ENCODE peak calls at places on chromosomes 16 and 17, in five cellular contexts. W, I, D, U and R are unnamed samples.

GRCh38 chr17:33292981-33293867 is at the start of gene ASIC2:
- DNase-seq in I (no peak), U (peak; percentile 24), W (no peak), D (peak; percentile 91), R (peak; percentile 78)

GRCh38 chr17:30290696-30291570 is 811 bp downstream of the BLMH start:
- DNase-seq in I (peak; percentile 20), W (peak; percentile 48), U (peak; percentile 52), D (peak; percentile 85), R (peak; percentile 81)

GRCh38 chr17:32943647-32944191 is 15.8 kb downstream of the TMEM98 start:
- DNase-seq in W (peak; percentile 71), D (peak; percentile 50), U (no peak), I (peak; percentile 47), R (no peak)

GRCh38 chr16:75703341-75703740 is 2.1 kb upstream of the DUXB start:
- DNase-seq in U (no peak), I (peak; percentile 4), D (no peak), W (no peak), R (no peak)

GRCh38 chr16:85583491-85584181 is 29.5 kb upstream of the GSE1 start:
- DNase-seq in W (no peak), I (peak; percentile 43), D (no peak), U (no peak), R (no peak)

GRCh38 chr17:7204828-7205461 is 14.7 kb downstream of the DLG4 start:
- DNase-seq in U (peak; percentile 95), I (peak; percentile 79), W (peak; percentile 87), D (peak; percentile 99), R (peak; percentile 93)

GRCh38 chr17:12955521-12955920 is 62.3 kb downstream of the ELAC2 start:
- DNase-seq in W (no peak), D (no peak), U (no peak), I (no peak), R (no peak)

GRCh38 chr17:49637050-49637449 is 40.8 kb downstream of the SPOP start:
- DNase-seq in I (peak; percentile 58), D (no peak), W (no peak), U (no peak), R (no peak)

GRCh38 chr16:74570412-74571301 is 36.3 kb downstream of the GLG1 start:
- DNase-seq in I (no peak), W (no peak), D (no peak), U (no peak), R (no peak)

GRCh38 chr16:23453338-23454052 is 506 bp upstream of the COG7 start:
- DNase-seq in U (peak; percentile 29), W (no peak), D (no peak), I (no peak), R (no peak)

DNA sequence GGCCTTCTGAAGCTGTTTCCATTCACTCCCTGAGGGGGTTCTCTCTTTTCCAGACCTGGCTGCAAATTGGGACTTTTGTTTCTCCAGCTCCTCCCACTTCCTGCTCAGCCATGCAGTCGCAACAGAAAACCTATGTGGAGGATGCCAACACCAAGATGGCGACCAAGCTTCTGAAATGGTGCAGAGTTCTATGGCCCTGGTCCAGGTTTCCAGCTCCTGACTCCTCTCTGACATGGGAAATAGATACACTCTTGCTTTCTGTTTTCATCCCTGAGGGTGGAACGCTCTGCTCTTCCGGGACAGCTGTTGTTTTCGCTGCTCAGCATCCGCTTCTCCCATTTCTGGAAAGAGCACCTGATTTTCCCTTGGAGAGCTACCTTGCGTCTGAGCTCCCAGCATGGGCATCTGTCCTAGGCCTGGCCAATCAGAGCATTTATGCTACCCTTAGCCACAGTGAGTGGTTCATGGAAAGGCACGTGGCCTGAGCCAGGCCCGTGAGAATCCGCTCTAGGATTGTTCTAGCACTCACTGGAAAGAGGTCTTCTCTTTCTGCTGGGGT is 8.1 kb downstream of the GPRC5B start:
- DNase-seq in D (peak; percentile 63), I (no peak), U (no peak), W (no peak), R (no peak)
- H3K36me3 ChIP-seq in D (peaks cover 26% of the 10 kb centered on the region), I (peaks cover 8% of the 10 kb centered on the region), U (no peaks in the 10 kb centered on the region), W (peaks cover 2% of the 10 kb centered on the region), R (no peaks in the 10 kb centered on the region)

GRCh38 chr17:75245011-75245410 is 16.4 kb downstream of the GGA3 start:
- DNase-seq in W (no peak), U (no peak), I (no peak), D (no peak), R (no peak)
- H3K36me3 ChIP-seq in W (peaks cover 38% of the 10 kb centered on the region), U (no peaks in the 10 kb centered on the region), I (peaks cover 45% of the 10 kb centered on the region), D (peaks cover 50% of the 10 kb centered on the region), R (no peaks in the 10 kb centered on the region)

GRCh38 chr17:68355093-68355492 is 63.8 kb downstream of the ARSG start:
- DNase-seq in I (peak; percentile 81), W (no peak), D (no peak), U (no peak), R (no peak)

GRCh38 chr17:68356520-68356919 is 65.2 kb downstream of the ARSG start:
- DNase-seq in I (peak; percentile 34), D (no peak), U (no peak), W (peak; percentile 38), R (no peak)

GRCh38 chr17:68360198-68360597 is 68.9 kb downstream of the ARSG start:
- DNase-seq in D (peak; percentile 60), I (no peak), W (no peak), U (no peak), R (no peak)

GRCh38 chr17:68357886-68358285 is 66.6 kb downstream of the ARSG start:
- DNase-seq in U (no peak), D (no peak), W (no peak), I (no peak), R (no peak)

GRCh38 chr17:68356949-68357455 is 65.7 kb downstream of the ARSG start:
- DNase-seq in U (no peak), W (no peak), D (no peak), I (no peak), R (no peak)
- H3K36me3 ChIP-seq in U (no peaks in the 10 kb centered on the region), W (no peaks in the 10 kb centered on the region), D (no peaks in the 10 kb centered on the region), I (no peaks in the 10 kb centered on the region), R (no peaks in the 10 kb centered on the region)

GRCh38 chr17:47819475-47819874 is 2.1 kb downstream of the OSBPL7 start:
- DNase-seq in I (no peak), W (no peak), D (no peak), U (no peak), R (peak; percentile 13)
- H3K36me3 ChIP-seq in I (peaks cover 31% of the 10 kb centered on the region), W (peaks cover 31% of the 10 kb centered on the region), D (peaks cover 23% of the 10 kb centered on the region), U (no peaks in the 10 kb centered on the region), R (peaks cover 7% of the 10 kb centered on the region)

GRCh38 chr17:75848523-75849303 is 4.5 kb upstream of the UNC13D start:
- DNase-seq in U (peak; percentile 78), I (no peak), D (peak; percentile 99), W (peak; percentile 84), R (peak; percentile 78)

GRCh38 chr17:75849304-75849695 is 5.1 kb upstream of the UNC13D start:
- DNase-seq in U (no peak), I (no peak), W (no peak), D (no peak), R (no peak)

GRCh38 chr17:75845933-75846700 is 1.9 kb upstream of the UNC13D start:
- DNase-seq in U (no peak), W (no peak), I (no peak), D (no peak), R (peak; percentile 45)

GRCh38 chr17:75846701-75847594 is 2.7 kb upstream of the UNC13D start:
- DNase-seq in W (peak; percentile 91), U (no peak), D (no peak), I (no peak), R (no peak)

DNA sequence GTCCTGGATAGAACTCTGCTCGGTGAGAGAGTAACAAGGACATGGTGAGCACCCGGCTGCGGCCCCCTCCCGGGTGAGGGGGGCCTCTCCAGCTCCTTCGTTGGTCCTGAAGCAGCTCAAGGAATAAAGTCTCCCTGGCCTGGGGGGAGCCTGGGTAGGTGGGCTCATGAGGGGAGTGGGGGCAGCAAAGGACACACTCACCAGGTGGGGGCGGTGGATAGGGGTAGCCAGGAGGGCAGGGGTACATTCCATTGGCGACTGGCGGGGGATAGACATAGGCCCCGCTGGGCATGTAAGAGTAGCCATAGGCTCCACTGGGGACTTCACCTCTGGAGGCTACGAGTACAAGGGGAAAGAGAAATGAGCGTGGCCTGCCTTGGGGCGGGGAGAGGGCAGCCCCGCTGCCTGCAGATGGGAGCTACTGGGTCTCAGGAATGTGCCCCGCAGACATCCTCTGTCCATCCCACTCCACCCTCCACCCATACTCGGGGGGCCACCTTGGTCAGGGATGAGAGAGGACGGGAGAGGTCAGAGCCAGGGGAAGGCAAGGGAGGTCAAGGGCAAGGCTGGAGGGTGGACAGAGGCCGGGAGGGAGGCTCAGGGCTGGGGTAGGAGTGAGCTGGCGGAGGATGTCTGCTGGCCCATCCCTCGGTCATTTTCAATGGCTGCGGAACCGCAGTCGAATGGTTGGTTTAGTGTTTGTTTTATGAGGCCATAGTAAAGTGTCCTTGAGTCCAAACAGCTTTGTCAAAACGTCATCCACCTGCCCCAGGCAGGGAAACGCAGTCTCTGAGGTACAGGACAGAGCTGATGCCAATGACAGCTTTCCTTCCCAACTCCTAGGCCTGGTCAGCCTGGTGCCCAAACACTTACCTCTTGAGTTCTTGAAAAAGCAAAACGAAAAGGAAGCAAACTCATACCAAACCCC is 3.7 kb upstream of the UNC13D start:
- DNase-seq in I (no peak), W (peak; percentile 60), D (no peak), U (no peak), R (no peak)
- H3K36me3 ChIP-seq in I (peaks cover 55% of the 10 kb centered on the region), W (peaks cover 17% of the 10 kb centered on the region), D (peaks cover 42% of the 10 kb centered on the region), U (no peaks in the 10 kb centered on the region), R (no peaks in the 10 kb centered on the region)